ENCODE peak calls at places on chromosomes 6 and 20, in four cellular contexts. I, M, V and F are unnamed samples.

GRCh38 chr6:80605165-80605989 is 498.9 kb downstream of the BCKDHB start:
- DNase-seq in I (no peak), M (peak), V (peak), F (no peak)

GRCh38 chr6:101663099-101663498 is 269.6 kb downstream of the GRIK2 start:
- DNase-seq in I (no peak), M (no peak), V (no peak), F (no peak)

GRCh38 chr6:26215200-26216014 is 128.2 kb downstream of the HFE start:
- DNase-seq in I (no peak), M (peak), V (peak), F (peak)

GRCh38 chr20:12838261-12838866 is 170.4 kb upstream of the SPTLC3 start:
- DNase-seq in I (no peak), M (peak), V (no peak), F (no peak)

GRCh38 chr6:67535946-67536345 is 1099.1 kb upstream of the ADGRB3 start:
- DNase-seq in I (no peak), M (no peak), V (peak), F (no peak)

GRCh38 chr20:4167261-4168004 is 152.1 kb upstream of the RNF24 start:
- DNase-seq in I (no peak), M (peak), V (no peak), F (no peak)

GRCh38 chr6:28424163-28424562 is 19.1 kb downstream of the ZSCAN23 start:
- DNase-seq in I (no peak), M (no peak), V (no peak), F (no peak)

GRCh38 chr6:81204741-81205140 is 547.7 kb downstream of the TENT5A start:
- DNase-seq in I (no peak), M (no peak), V (peak), F (no peak)

GRCh38 chr6:112967974-112968373 is 620.8 kb downstream of the RFPL4B start:
- DNase-seq in I (no peak), M (no peak), V (no peak), F (no peak)

GRCh38 chr6:72841195-72841594 is 219.3 kb downstream of the KCNQ5 start:
- DNase-seq in I (no peak), M (no peak), V (no peak), F (no peak)

GRCh38 chr20:34074101-34074760 is 37.8 kb downstream of the EIF2S2 start:
- DNase-seq in I (no peak), M (no peak), V (no peak), F (no peak)

GRCh38 chr6:44023586-44024454 is 103.4 kb downstream of the MRPL14 start:
- DNase-seq in I (no peak), M (no peak), V (no peak), F (no peak)

GRCh38 chr20:24742436-24742835 is 206.6 kb upstream of the CST7 start:
- DNase-seq in I (no peak), M (no peak), V (no peak), F (no peak)

GRCh38 chr6:132115714-132116366 is 164.7 kb upstream of the CCN2 start:
- DNase-seq in I (no peak), M (no peak), V (no peak), F (no peak)

GRCh38 chr20:57283867-57284266 is 17.4 kb upstream of the BMP7 start:
- DNase-seq in I (no peak), M (no peak), V (no peak), F (no peak)

GRCh38 chr6:356828-357251 is 34.7 kb upstream of the IRF4 start:
- DNase-seq in I (no peak), M (no peak), V (no peak), F (no peak)

GRCh38 chr6:53701333-53702073 is 35.9 kb upstream of the KLHL31 start:
- DNase-seq in I (no peak), M (no peak), V (no peak), F (no peak)

GRCh38 chr6:38279423-38279822 is 360.3 kb downstream of the BTBD9 start:
- DNase-seq in I (no peak), M (no peak), V (no peak), F (no peak)

GRCh38 chr6:97215157-97215769 is 67.8 kb downstream of the MMS22L start:
- DNase-seq in I (peak), M (peak), V (peak), F (no peak)

GRCh38 chr20:13270211-13270610 is 49.1 kb downstream of the ISM1 start:
- DNase-seq in I (no peak), M (no peak), V (no peak), F (no peak)

GRCh38 chr6:55866110-55866509 is 9.3 kb downstream of the BMP5 start:
- DNase-seq in I (no peak), M (no peak), V (peak), F (no peak)

GRCh38 chr6:156866181-156866862 is 89.1 kb downstream of the ARID1B start:
- DNase-seq in I (peak), M (no peak), V (peak), F (no peak)

GRCh38 chr6:52352239-52353008 is 9.5 kb upstream of the PAQR8 start:
- DNase-seq in I (peak), M (peak), V (peak), F (no peak)

GRCh38 chr6:56448056-56448455 is 194.6 kb downstream of the DST start:
- DNase-seq in I (no peak), M (no peak), V (no peak), F (no peak)

GRCh38 chr6:1096967-1097765 is 214.7 kb upstream of the FOXQ1 start:
- DNase-seq in I (no peak), M (no peak), V (no peak), F (no peak)

GRCh38 chr6:54043360-54043759 is 67.9 kb upstream of the MLIP start:
- DNase-seq in I (no peak), M (no peak), V (no peak), F (no peak)

GRCh38 chr6:44446626-44447297 is 59.3 kb downstream of the CDC5L start:
- DNase-seq in I (no peak), M (peak), V (peak), F (no peak)

GRCh38 chr20:25032478-25033183 is 25.3 kb downstream of the ACSS1 start:
- DNase-seq in I (no peak), M (peak), V (peak), F (no peak)

GRCh38 chr6:113642714-113643442 is 214.3 kb upstream of the MARCKS start:
- DNase-seq in I (peak), M (peak), V (peak), F (no peak)

GRCh38 chr6:20965915-20966314 is 431.7 kb downstream of the CDKAL1 start:
- DNase-seq in I (no peak), M (peak), V (no peak), F (no peak)

GRCh38 chr6:4136354-4136831 is 1.0 kb upstream of the ECI2 start:
- DNase-seq in I (no peak), M (no peak), V (no peak), F (no peak)

GRCh38 chr6:144931172-144932035 is 646.3 kb downstream of the UTRN start:
- DNase-seq in I (peak), M (peak), V (peak), F (no peak)

GRCh38 chr6:31572041-31572911 is at the start of gene LTA:
- DNase-seq in I (no peak), M (no peak), V (no peak), F (peak)

GRCh38 chr20:5657190-5657872 is 92.9 kb upstream of the SHLD1 start:
- DNase-seq in I (peak), M (peak), V (peak), F (no peak)

GRCh38 chr6:137724018-137724403 is 143.0 kb upstream of the TNFAIP3 start:
- DNase-seq in I (no peak), M (peak), V (no peak), F (no peak)

GRCh38 chr6:78308025-78308424 is 559.3 kb upstream of the IRAK1BP1 start:
- DNase-seq in I (no peak), M (no peak), V (no peak), F (no peak)

GRCh38 chr6:21085643-21086042 is 507.9 kb upstream of the SOX4 start:
- DNase-seq in I (no peak), M (no peak), V (no peak), F (no peak)

GRCh38 chr6:108074057-108074358 is 533 bp downstream of the OSTM1 start:
- DNase-seq in I (no peak), M (peak), V (no peak), F (no peak)

GRCh38 chr6:13765570-13765969 is 48.8 kb downstream of the MCUR1 start:
- DNase-seq in I (no peak), M (no peak), V (peak), F (no peak)

GRCh38 chr6:13769034-13769654 is 45.2 kb downstream of the MCUR1 start:
- DNase-seq in I (no peak), M (no peak), V (no peak), F (no peak)

GRCh38 chr6:13764996-13765395 is 49.4 kb downstream of the MCUR1 start:
- DNase-seq in I (no peak), M (no peak), V (no peak), F (no peak)

GRCh38 chr6:13766201-13766634 is 48.1 kb downstream of the MCUR1 start:
- DNase-seq in I (no peak), M (no peak), V (peak), F (no peak)

DNA sequence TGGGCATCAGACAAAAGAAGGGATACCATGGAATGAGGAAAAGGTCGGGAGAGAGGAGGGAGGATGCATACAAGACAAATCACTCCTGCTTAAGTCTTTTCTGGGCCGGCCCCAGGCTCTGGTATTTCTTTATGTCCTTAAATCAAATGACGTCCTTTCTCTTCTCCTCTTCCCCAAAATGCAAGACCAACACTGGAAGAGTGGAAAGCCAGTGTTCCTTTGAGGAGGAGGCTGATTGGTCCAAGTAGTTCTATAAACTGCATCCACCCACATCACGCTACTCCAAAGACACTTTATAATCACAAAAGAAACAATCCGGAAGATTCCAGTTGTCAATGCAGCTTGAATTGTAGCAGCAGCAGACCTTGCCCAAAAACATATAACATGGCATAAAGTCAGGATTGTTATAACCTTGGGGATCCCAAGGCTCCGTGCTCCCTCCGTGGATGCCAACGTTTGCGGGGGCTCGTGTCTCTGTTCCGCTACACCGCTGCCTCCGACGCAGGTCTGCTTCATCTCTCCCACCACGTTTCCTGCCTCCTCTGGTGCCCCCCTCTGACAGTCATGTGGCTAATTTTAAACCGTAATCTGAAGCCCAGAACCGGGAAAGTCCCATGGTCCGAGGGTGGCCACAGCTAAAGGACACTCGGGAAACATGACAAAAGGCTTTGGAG is 47.1 kb downstream of the MCUR1 start:
- DNase-seq in I (no peak), M (no peak), V (peak), F (peak)
- H3K4me3 ChIP-seq in I (no peak), M (no peak), V (peak), F (peak)

GRCh38 chr6:39886871-39887270 is 47.4 kb downstream of the MOCS1 start:
- DNase-seq in I (no peak), M (no peak), V (no peak), F (no peak)
- H3K27ac ChIP-seq in I (no peak), M (no peak), V (peak), F (no peak)

GRCh38 chr20:58432190-58432954 is 43.3 kb downstream of the VAPB start:
- DNase-seq in I (no peak), M (no peak), V (no peak), F (no peak)

GRCh38 chr20:58428364-58428763 is 39.3 kb downstream of the VAPB start:
- DNase-seq in I (no peak), M (no peak), V (no peak), F (no peak)

GRCh38 chr20:58433029-58433657 is 44.1 kb downstream of the VAPB start:
- DNase-seq in I (no peak), M (no peak), V (no peak), F (no peak)

GRCh38 chr20:58431134-58431533 is 42.1 kb downstream of the VAPB start:
- DNase-seq in I (no peak), M (no peak), V (peak), F (no peak)

DNA sequence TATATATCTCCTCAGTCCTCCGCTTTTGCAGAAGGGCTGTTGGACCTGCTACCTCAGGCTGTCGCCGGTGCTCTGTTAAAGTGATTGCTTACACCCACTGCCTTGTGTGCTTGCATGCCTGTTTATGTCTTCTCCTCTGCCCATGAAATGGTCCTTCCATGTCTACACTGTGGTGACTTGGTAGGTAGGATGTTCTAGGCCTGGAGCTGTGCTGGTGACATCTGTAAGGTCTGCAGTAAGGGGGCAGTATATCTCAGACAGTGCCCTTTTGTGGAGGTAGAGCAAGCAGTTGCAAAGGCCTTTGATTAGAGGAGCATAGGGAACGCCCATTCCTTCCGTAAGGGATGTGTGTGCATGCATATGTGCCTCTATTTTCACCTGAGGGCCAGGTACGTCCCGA is 40.3 kb downstream of the VAPB start:
- DNase-seq in I (no peak), M (no peak), V (no peak), F (no peak)
- TF ChIP-seq CTCF in I (no peak), M (peak), V (no peak), F (no peak)

GRCh38 chr6:17967668-17968067 is 19.8 kb downstream of the KIF13A start:
- DNase-seq in I (no peak), M (no peak), V (no peak), F (no peak)

GRCh38 chr6:17971128-17972073 is 16.0 kb downstream of the KIF13A start:
- DNase-seq in I (no peak), M (no peak), V (peak), F (no peak)

GRCh38 chr6:17966451-17966850 is 21.0 kb downstream of the KIF13A start:
- DNase-seq in I (no peak), M (no peak), V (no peak), F (no peak)

GRCh38 chr6:17968081-17968518 is 19.3 kb downstream of the KIF13A start:
- DNase-seq in I (no peak), M (no peak), V (peak), F (no peak)

DNA sequence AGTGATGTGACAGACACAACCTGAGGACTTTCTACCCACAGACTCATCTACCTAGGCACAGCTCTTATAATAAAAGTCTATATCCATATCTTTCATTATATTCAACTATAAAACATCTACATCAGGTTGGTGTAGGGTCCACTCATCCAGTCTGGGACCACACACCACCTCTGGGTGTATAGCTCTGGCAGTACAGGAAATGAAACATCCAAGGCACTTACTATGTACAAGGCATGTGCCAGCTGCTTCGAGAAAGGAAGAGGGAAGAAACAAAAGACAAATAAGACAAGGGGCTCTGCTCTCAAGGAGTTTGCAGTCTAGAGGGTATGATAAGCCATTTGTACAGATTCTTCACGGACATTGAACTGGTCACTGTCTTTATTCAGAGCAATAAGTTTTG is 18.6 kb downstream of the KIF13A start:
- DNase-seq in I (no peak), M (no peak), V (no peak), F (no peak)
- H3K4me3 ChIP-seq in I (no peak), M (no peak), V (no peak), F (no peak)

GRCh38 chr6:76518443-76518842 is 446.0 kb upstream of the IMPG1 start:
- DNase-seq in I (no peak), M (no peak), V (no peak), F (no peak)

DNA sequence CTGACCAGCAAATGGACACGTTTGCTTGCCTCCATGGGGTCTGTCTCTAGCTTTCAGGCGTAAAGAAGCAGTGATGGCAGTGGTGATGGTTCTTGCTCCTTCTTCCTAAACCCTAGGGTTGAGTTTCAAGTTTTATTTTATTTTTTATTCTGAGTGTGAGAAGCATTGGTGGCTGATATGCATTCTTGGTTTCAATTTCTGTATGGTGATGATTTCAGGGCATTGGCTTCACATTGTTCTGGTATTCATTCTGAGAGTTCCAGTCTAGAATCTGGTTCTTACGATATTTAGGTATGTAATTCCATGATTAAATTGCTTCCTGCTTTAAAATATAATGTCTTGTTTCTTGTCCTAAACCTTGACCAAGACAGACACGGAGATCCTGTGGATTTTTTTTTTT is 444.5 kb upstream of the IMPG1 start:
- DNase-seq in I (no peak), M (no peak), V (no peak), F (no peak)
- H3K27ac ChIP-seq in I (no peak), M (no peak), V (no peak), F (no peak)

DNA sequence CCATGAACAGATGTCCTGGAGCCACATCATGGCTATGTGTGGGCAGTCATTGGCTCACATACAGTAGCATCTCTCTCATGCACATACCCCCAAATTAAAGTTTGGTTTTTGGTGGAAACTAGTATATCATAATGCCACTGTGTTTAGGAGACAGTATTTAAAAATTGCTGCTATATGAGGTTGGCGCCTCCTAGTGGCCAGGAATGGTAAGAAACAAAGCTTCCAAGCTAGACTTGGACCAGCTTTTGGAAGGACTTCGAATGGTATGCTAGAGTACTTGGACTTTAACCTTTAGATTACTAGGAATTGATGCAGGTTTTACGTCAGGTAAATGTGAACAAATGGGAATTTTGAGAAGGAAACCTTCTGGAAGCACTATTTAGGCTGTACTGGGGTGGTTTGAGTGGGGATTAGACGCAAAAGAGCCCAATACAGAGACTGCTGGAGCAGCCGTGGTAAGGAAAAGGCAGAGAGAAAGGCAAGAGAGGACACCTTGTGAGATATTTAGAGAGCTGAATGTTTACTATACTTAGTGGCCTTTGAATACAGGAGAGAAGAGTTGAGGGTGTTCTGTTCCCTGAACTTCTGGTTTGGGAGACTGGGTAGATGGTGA is 23.8 kb downstream of the PRSS35 start:
- DNase-seq in I (peak), M (peak), V (peak), F (peak)
- TF ChIP-seq CTCF in I (peak), M (peak), V (peak), F (peak)

DNA sequence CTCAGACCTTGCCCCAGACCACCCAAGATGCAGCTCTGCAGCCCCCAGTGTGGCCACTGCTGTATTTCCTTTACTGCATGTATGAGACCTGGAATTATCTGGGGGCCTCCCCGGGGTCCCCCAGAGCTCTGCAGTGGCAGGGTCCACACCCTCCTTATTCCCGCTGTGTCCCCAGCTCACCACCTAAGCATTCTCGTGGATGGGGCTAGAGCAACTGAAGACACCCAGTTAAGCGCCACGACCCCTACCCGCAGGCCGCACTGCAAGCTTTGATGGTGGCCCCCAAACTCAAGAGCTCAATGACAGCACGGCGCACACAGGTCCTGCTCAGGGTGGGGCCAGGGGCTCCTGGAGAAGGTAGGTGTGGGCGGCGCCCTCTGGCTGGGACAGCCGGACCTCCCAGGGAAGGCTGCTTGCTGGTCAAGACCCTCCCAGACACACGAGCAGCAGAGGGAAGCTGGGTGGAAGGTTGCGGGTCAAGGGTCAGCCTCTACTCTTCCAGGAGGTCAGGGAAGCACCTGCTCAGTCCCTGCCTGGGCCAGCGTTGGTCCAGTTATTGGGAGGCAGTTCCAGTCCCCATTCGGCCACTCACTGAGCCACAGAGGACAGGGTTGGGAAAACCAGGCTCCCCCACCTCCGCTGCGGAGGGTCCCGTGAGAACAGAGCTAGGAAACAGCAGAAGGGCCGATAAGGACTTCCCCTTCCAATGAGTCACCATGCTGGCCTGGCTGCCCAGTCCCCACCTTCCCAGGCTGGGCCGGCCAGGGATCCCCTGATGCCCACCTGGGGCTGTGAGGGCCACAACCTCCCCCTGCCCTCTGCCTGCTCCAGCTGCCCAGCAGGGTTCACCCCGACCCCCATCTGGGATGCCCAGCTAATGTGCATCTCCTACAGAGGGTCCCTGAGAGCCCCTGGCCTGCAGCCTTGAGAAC is 2.9 kb downstream of the LAMA5 start:
- DNase-seq in I (no peak), M (no peak), V (peak), F (no peak)
- H3K4me3 ChIP-seq in I (peak), M (no peak), V (no peak), F (no peak)